ENCODE peak calls at places on chromosomes 7 and 10, in seven cellular contexts. F is fibroblast of villous mesenchyme; T is EL; X is Caki2; E is T-helper 2 cell treated with Interferon-gamma antibody and Interleukin-4, amounts not matched to agents 5 μg/mL and 100 μg/mL, for 36 hours; S is endodermal cell; R is NCI-H1417. P is an unnamed sample.

GRCh38 chr10:118002581-118002980 is 44.2 kb downstream of the RAB11FIP2 start:
- DNase-seq in E (no peak), S (no peak), F (peak), T (peak), R (no peak), X (peak), P (no peak)

GRCh38 chr10:82742478-82742877 is 867.5 kb downstream of the NRG3 start:
- DNase-seq in E (no peak), S (no peak), R (no peak), F (peak), X (peak), T (peak), P (no peak)

GRCh38 chr10:35463105-35463867 is 127.0 kb downstream of the CCNY start:
- DNase-seq in F (peak), X (no peak), T (no peak), R (no peak), E (no peak), S (no peak), P (no peak)

GRCh38 chr10:122475581-122475980 is 14.2 kb downstream of the HTRA1 start:
- DNase-seq in R (no peak), T (no peak), E (no peak), F (no peak), X (no peak), S (peak), P (no peak)

GRCh38 chr10:95290801-95291633 is at the start of gene PDLIM1:
- DNase-seq in T (peak), X (peak), F (peak), E (peak), R (peak), S (peak), P (no peak)

GRCh38 chr7:135712182-135712782 is 15.7 kb downstream of the SLC13A4 start:
- DNase-seq in S (no peak), F (no peak), E (no peak), T (no peak), R (peak), X (no peak), P (no peak)

GRCh38 chr10:43377393-43377883 is 6.0 kb downstream of the FXYD4 start:
- DNase-seq in R (no peak), X (no peak), F (no peak), E (no peak), S (peak), T (no peak), P (no peak)

GRCh38 chr10:125062244-125063208 is 97.8 kb downstream of the CTBP2 start:
- DNase-seq in X (no peak), S (no peak), E (no peak), T (no peak), R (no peak), F (peak), P (no peak)

GRCh38 chr7:80630611-80631010 is 7.8 kb upstream of the CD36 start:
- DNase-seq in E (no peak), X (no peak), S (no peak), R (peak), T (no peak), F (peak), P (no peak)

GRCh38 chr7:79936281-79936983 is 198.2 kb upstream of the GNAI1 start:
- DNase-seq in E (no peak), F (peak), T (no peak), S (no peak), X (no peak), R (no peak), P (no peak)

GRCh38 chr10:95793401-95794045 is 37.6 kb downstream of the ENTPD1 start:
- DNase-seq in F (no peak), S (no peak), X (no peak), E (peak), R (no peak), T (no peak), P (no peak)

GRCh38 chr7:113392421-113392820 is 274.1 kb upstream of the SMIM30 start:
- DNase-seq in R (no peak), S (no peak), E (no peak), X (no peak), T (no peak), F (no peak), P (no peak)

GRCh38 chr10:49135575-49136313 is 1.9 kb upstream of the FAM170B start:
- DNase-seq in T (no peak), R (no peak), E (no peak), F (no peak), X (no peak), S (no peak), P (no peak)

GRCh38 chr7:158345731-158346130 is 241.9 kb downstream of the PTPRN2 start:
- DNase-seq in E (no peak), S (peak), F (no peak), X (no peak), T (no peak), R (no peak), P (no peak)

GRCh38 chr10:72133517-72133916 is 45.2 kb upstream of the SPOCK2 start:
- DNase-seq in T (peak), R (no peak), X (peak), E (no peak), S (no peak), F (peak), P (no peak)

GRCh38 chr10:19832624-19833507 is 16.6 kb downstream of the PLXDC2 start:
- DNase-seq in R (no peak), T (no peak), X (peak), S (no peak), F (no peak), E (no peak), P (no peak)

GRCh38 chr7:154903083-154903731 is 99.7 kb downstream of the PAXIP1 start:
- DNase-seq in X (no peak), T (no peak), F (no peak), S (no peak), R (no peak), E (no peak), P (no peak)

GRCh38 chr10:95480102-95480900 is 80.9 kb downstream of the SORBS1 start:
- DNase-seq in E (no peak), T (no peak), R (no peak), F (peak), X (no peak), S (peak), P (no peak)

GRCh38 chr10:122288917-122289316 is 17.8 kb downstream of the BTBD16 start:
- DNase-seq in T (no peak), R (no peak), F (no peak), X (no peak), S (no peak), E (no peak), P (no peak)

GRCh38 chr10:127027786-127028185 is 122.6 kb downstream of the DOCK1 start:
- DNase-seq in S (peak), X (no peak), F (no peak), R (no peak), T (no peak), E (no peak), P (no peak)

GRCh38 chr10:87734987-87735827 is 75.5 kb downstream of the PAPSS2 start:
- DNase-seq in T (peak), R (peak), S (peak), F (peak), X (peak), E (no peak), P (no peak)

GRCh38 chr10:62384057-62384446 is 9.9 kb downstream of the ZNF365 start:
- DNase-seq in R (no peak), E (peak), T (peak), X (peak), F (peak), S (no peak), P (peak)